ENCODE peak calls at places on chromosome 7, in five cellular contexts. One of them, this sample, is unnamed.

GRCh38 chr7:111290982-111291381 is 200.1 kb downstream of the LRRN3 start:
- DNase-seq in ascending aorta: no peak
- DNase-seq in stomach: no peak
- DNase-seq in mucosa of descending colon: no peak
- DNase-seq in choroid plexus epithelial cell: no peak
- DNase-seq in this sample: no peak

GRCh38 chr7:22996470-22996869 is 17.5 kb downstream of the HYCC1 start:
- DNase-seq in mucosa of descending colon: no peak
- DNase-seq in ascending aorta: no peak
- DNase-seq in choroid plexus epithelial cell: no peak
- DNase-seq in stomach: no peak
- DNase-seq in this sample: no peak

GRCh38 chr7:84412161-84412969 is 217.8 kb upstream of the SEMA3A start:
- DNase-seq in ascending aorta: no peak
- DNase-seq in choroid plexus epithelial cell: peak
- DNase-seq in mucosa of descending colon: no peak
- DNase-seq in stomach: no peak
- DNase-seq in this sample: no peak

GRCh38 chr7:75915416-75916156 is 631 bp downstream of the POR start:
- DNase-seq in stomach: peak
- DNase-seq in choroid plexus epithelial cell: peak
- DNase-seq in ascending aorta: no peak
- DNase-seq in mucosa of descending colon: peak
- DNase-seq in this sample: peak

GRCh38 chr7:157692156-157693011 is 355.6 kb downstream of the DNAJB6 start:
- DNase-seq in ascending aorta: peak
- DNase-seq in stomach: no peak
- DNase-seq in mucosa of descending colon: no peak
- DNase-seq in choroid plexus epithelial cell: no peak
- DNase-seq in this sample: peak

GRCh38 chr7:129989466-129989865 is 36.7 kb upstream of the UBE2H start:
- DNase-seq in ascending aorta: no peak
- DNase-seq in choroid plexus epithelial cell: no peak
- DNase-seq in stomach: no peak
- DNase-seq in mucosa of descending colon: no peak
- DNase-seq in this sample: no peak

GRCh38 chr7:55400191-55400590 is 35.1 kb downstream of the LANCL2 start:
- DNase-seq in choroid plexus epithelial cell: peak
- DNase-seq in mucosa of descending colon: no peak
- DNase-seq in ascending aorta: no peak
- DNase-seq in stomach: no peak
- DNase-seq in this sample: no peak

GRCh38 chr7:89246196-89246595 is 450.7 kb upstream of the TEX47 start:
- DNase-seq in mucosa of descending colon: no peak
- DNase-seq in choroid plexus epithelial cell: no peak
- DNase-seq in ascending aorta: no peak
- DNase-seq in stomach: no peak
- DNase-seq in this sample: no peak

GRCh38 chr7:51430480-51431086 is 114.0 kb upstream of the COBL start:
- DNase-seq in choroid plexus epithelial cell: peak
- DNase-seq in mucosa of descending colon: no peak
- DNase-seq in stomach: no peak
- DNase-seq in ascending aorta: no peak
- DNase-seq in this sample: no peak

GRCh38 chr7:132117181-132117580 is 459.1 kb downstream of the PLXNA4 start:
- DNase-seq in ascending aorta: no peak
- DNase-seq in choroid plexus epithelial cell: peak
- DNase-seq in mucosa of descending colon: no peak
- DNase-seq in stomach: no peak
- DNase-seq in this sample: no peak

GRCh38 chr7:111752022-111752582 is 189.8 kb upstream of the IMMP2L start:
- DNase-seq in stomach: peak
- DNase-seq in choroid plexus epithelial cell: peak
- DNase-seq in ascending aorta: no peak
- DNase-seq in mucosa of descending colon: no peak
- DNase-seq in this sample: no peak

GRCh38 chr7:153061913-153062528 is 302.5 kb downstream of the ACTR3B start:
- DNase-seq in stomach: no peak
- DNase-seq in choroid plexus epithelial cell: no peak
- DNase-seq in ascending aorta: no peak
- DNase-seq in mucosa of descending colon: no peak
- DNase-seq in this sample: no peak

GRCh38 chr7:66542528-66543373 is 85.9 kb upstream of the KCTD7 start:
- DNase-seq in ascending aorta: no peak
- DNase-seq in choroid plexus epithelial cell: peak
- DNase-seq in stomach: no peak
- DNase-seq in mucosa of descending colon: peak
- DNase-seq in this sample: no peak

GRCh38 chr7:145511014-145511413 is 605.6 kb upstream of the CNTNAP2 start:
- DNase-seq in mucosa of descending colon: no peak
- DNase-seq in stomach: peak
- DNase-seq in choroid plexus epithelial cell: no peak
- DNase-seq in ascending aorta: no peak
- DNase-seq in this sample: no peak

GRCh38 chr7:130377178-130377577 is 3.1 kb upstream of the CPA1 start:
- DNase-seq in choroid plexus epithelial cell: no peak
- DNase-seq in stomach: no peak
- DNase-seq in ascending aorta: no peak
- DNase-seq in mucosa of descending colon: no peak
- DNase-seq in this sample: no peak

GRCh38 chr7:139726485-139726869 is 51.3 kb downstream of the HIPK2 start:
- DNase-seq in choroid plexus epithelial cell: no peak
- DNase-seq in mucosa of descending colon: no peak
- DNase-seq in stomach: no peak
- DNase-seq in ascending aorta: no peak
- DNase-seq in this sample: no peak

GRCh38 chr7:134941185-134941900 is 45.0 kb upstream of the AGBL3 start:
- DNase-seq in ascending aorta: no peak
- DNase-seq in stomach: no peak
- DNase-seq in choroid plexus epithelial cell: peak
- DNase-seq in mucosa of descending colon: no peak
- DNase-seq in this sample: no peak

GRCh38 chr7:35253680-35254495 is at the start of gene TBX20:
- DNase-seq in stomach: peak
- DNase-seq in mucosa of descending colon: peak
- DNase-seq in ascending aorta: no peak
- DNase-seq in choroid plexus epithelial cell: no peak
- DNase-seq in this sample: no peak

GRCh38 chr7:151189038-151189437 is 2.0 kb upstream of the ASB10 start:
- DNase-seq in ascending aorta: no peak
- DNase-seq in choroid plexus epithelial cell: no peak
- DNase-seq in stomach: no peak
- DNase-seq in mucosa of descending colon: no peak
- DNase-seq in this sample: no peak

GRCh38 chr7:46478046-46478445 is 557.0 kb upstream of the IGFBP3 start:
- DNase-seq in mucosa of descending colon: no peak
- DNase-seq in ascending aorta: no peak
- DNase-seq in stomach: no peak
- DNase-seq in choroid plexus epithelial cell: peak
- DNase-seq in this sample: no peak

GRCh38 chr7:98211221-98211675 is at the start of gene BHLHA15:
- DNase-seq in mucosa of descending colon: peak
- DNase-seq in ascending aorta: peak
- DNase-seq in choroid plexus epithelial cell: no peak
- DNase-seq in stomach: peak
- DNase-seq in this sample: no peak

GRCh38 chr7:144671429-144671828 is 164.4 kb downstream of the TPK1 start:
- DNase-seq in choroid plexus epithelial cell: no peak
- DNase-seq in mucosa of descending colon: no peak
- DNase-seq in stomach: no peak
- DNase-seq in ascending aorta: no peak
- DNase-seq in this sample: no peak

GRCh38 chr7:129853661-129854268 is 99.0 kb downstream of the UBE2H start:
- DNase-seq in stomach: no peak
- DNase-seq in ascending aorta: no peak
- DNase-seq in mucosa of descending colon: no peak
- DNase-seq in choroid plexus epithelial cell: peak
- DNase-seq in this sample: no peak

GRCh38 chr7:99762680-99763327 is 21.2 kb downstream of the CYP3A4 start:
- DNase-seq in mucosa of descending colon: no peak
- DNase-seq in choroid plexus epithelial cell: peak
- DNase-seq in stomach: peak
- DNase-seq in ascending aorta: peak
- DNase-seq in this sample: no peak

GRCh38 chr7:74181821-74182220 is 7.7 kb downstream of the EIF4H start:
- DNase-seq in choroid plexus epithelial cell: no peak
- DNase-seq in mucosa of descending colon: no peak
- DNase-seq in stomach: no peak
- DNase-seq in ascending aorta: no peak
- DNase-seq in this sample: no peak

GRCh38 chr7:43028106-43028505 is 84.3 kb upstream of the HECW1 start:
- DNase-seq in mucosa of descending colon: no peak
- DNase-seq in stomach: no peak
- DNase-seq in ascending aorta: no peak
- DNase-seq in choroid plexus epithelial cell: no peak
- DNase-seq in this sample: no peak

GRCh38 chr7:151838861-151839381 is 38.0 kb downstream of the PRKAG2 start:
- DNase-seq in ascending aorta: no peak
- DNase-seq in mucosa of descending colon: peak
- DNase-seq in stomach: no peak
- DNase-seq in choroid plexus epithelial cell: no peak
- DNase-seq in this sample: no peak

GRCh38 chr7:99135938-99136337 is 8.0 kb downstream of the SMURF1 start:
- DNase-seq in ascending aorta: no peak
- DNase-seq in choroid plexus epithelial cell: no peak
- DNase-seq in stomach: no peak
- DNase-seq in mucosa of descending colon: no peak
- DNase-seq in this sample: no peak

GRCh38 chr7:1289681-1290261 is 57.1 kb downstream of the UNCX start:
- DNase-seq in ascending aorta: no peak
- DNase-seq in choroid plexus epithelial cell: no peak
- DNase-seq in stomach: no peak
- DNase-seq in mucosa of descending colon: no peak
- DNase-seq in this sample: no peak

GRCh38 chr7:156732091-156732621 is 91.6 kb downstream of the RNF32 start:
- DNase-seq in stomach: no peak
- DNase-seq in choroid plexus epithelial cell: peak
- DNase-seq in ascending aorta: no peak
- DNase-seq in mucosa of descending colon: no peak
- DNase-seq in this sample: no peak

GRCh38 chr7:86784765-86785164 is 141.1 kb downstream of the GRM3 start:
- DNase-seq in ascending aorta: no peak
- DNase-seq in stomach: no peak
- DNase-seq in choroid plexus epithelial cell: no peak
- DNase-seq in mucosa of descending colon: no peak
- DNase-seq in this sample: no peak

GRCh38 chr7:17773289-17773626 is 167.0 kb downstream of the SNX13 start:
- DNase-seq in choroid plexus epithelial cell: peak
- DNase-seq in mucosa of descending colon: no peak
- DNase-seq in stomach: no peak
- DNase-seq in ascending aorta: peak
- DNase-seq in this sample: no peak

GRCh38 chr7:74028321-74028812 is 394 bp downstream of the ELN start:
- DNase-seq in stomach: no peak
- DNase-seq in mucosa of descending colon: peak
- DNase-seq in choroid plexus epithelial cell: no peak
- DNase-seq in ascending aorta: no peak
- DNase-seq in this sample: peak

GRCh38 chr7:91850455-91850854 is 30.0 kb downstream of the MTERF1 start:
- DNase-seq in ascending aorta: no peak
- DNase-seq in choroid plexus epithelial cell: peak
- DNase-seq in stomach: no peak
- DNase-seq in mucosa of descending colon: no peak
- DNase-seq in this sample: no peak
- TF ChIP-seq CTCF in ascending aorta: no peak
- TF ChIP-seq CTCF in choroid plexus epithelial cell: no peak
- TF ChIP-seq CTCF in stomach: no peak
- TF ChIP-seq CTCF in mucosa of descending colon: no peak
- TF ChIP-seq CTCF in this sample: no peak

DNA sequence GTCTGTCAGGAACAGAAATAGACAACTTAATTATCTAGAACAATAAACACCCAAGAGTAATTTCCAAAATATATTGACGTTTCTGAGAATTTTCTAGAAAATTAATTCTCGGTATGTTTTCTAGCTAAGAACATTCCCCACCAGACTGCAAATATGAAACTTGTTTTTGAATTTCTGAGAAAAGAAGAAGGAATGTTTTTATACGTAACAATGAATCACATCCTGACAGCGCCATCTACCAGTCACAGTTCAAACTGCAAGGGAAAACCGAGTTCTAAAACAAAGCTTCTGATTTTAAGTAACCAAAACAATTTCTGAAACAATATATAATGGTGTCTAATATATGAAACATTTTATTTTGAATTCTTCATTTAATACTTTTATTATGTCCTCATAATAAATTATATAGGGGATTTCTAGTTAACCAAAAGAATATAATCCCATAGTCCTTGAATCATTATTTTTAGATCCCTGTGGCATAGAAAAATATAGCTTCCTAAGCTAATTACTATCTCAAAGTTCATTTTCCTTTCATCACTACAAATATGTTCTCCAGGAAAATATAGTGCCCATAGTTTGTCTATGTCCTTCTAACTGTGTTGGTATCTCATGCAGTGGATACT is 34.5 kb upstream of the MEOX2 start:
- DNase-seq in stomach: no peak
- DNase-seq in ascending aorta: peak
- DNase-seq in choroid plexus epithelial cell: peak
- DNase-seq in mucosa of descending colon: no peak
- DNase-seq in this sample: no peak
- TF ChIP-seq CTCF in stomach: peak
- TF ChIP-seq CTCF in ascending aorta: peak
- TF ChIP-seq CTCF in choroid plexus epithelial cell: peak
- TF ChIP-seq CTCF in mucosa of descending colon: peak
- TF ChIP-seq CTCF in this sample: peak

DNA sequence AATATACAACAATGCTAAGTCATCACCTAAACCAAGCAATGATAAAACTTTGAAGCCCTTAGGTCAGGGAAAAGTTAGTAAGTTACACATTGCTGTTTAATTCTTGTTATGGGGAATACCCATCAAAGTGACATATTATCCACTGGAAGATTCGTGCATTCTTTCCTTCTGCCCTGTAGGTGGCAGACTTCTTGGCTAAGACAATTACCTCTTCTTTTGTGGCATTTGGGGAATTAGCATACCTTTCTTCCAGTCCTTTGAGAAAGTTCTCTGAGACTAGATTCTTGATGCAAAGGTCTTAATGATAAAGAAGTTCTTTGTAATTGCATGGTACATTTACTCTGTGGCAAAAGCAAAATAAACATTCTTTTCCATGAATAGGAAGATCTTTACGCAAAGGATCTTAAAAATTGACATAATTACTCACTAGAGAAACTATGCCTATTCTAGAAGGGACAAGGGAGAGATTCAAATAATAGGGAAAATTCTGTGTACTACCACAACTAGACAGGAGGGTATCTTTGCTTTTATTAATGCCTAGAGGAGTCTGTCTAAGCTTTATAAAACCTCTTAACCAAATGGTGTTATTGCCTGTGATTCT is 395.9 kb downstream of the GRM8 start:
- DNase-seq in choroid plexus epithelial cell: peak
- DNase-seq in ascending aorta: no peak
- DNase-seq in mucosa of descending colon: no peak
- DNase-seq in stomach: no peak
- DNase-seq in this sample: no peak
- TF ChIP-seq CTCF in choroid plexus epithelial cell: peak
- TF ChIP-seq CTCF in ascending aorta: no peak
- TF ChIP-seq CTCF in mucosa of descending colon: no peak
- TF ChIP-seq CTCF in stomach: no peak
- TF ChIP-seq CTCF in this sample: peak

GRCh38 chr7:44490351-44491200 is at the start of gene NUDCD3:
- DNase-seq in stomach: peak
- DNase-seq in choroid plexus epithelial cell: peak
- DNase-seq in ascending aorta: peak
- DNase-seq in mucosa of descending colon: peak
- DNase-seq in this sample: peak
- TF ChIP-seq CTCF in stomach: no peak
- TF ChIP-seq CTCF in choroid plexus epithelial cell: peak
- TF ChIP-seq CTCF in ascending aorta: peak
- TF ChIP-seq CTCF in mucosa of descending colon: no peak
- TF ChIP-seq CTCF in this sample: no peak

This sample was measured in coronary artery.